ENCODE peak calls at places on chromosomes 16 and 17, in ten cellular contexts. P, K, O, U, S, N, W, A, V and X are unnamed samples.

GRCh38 chr17:41655611-41656111 is 31.3 kb upstream of the KRT17 start:
- DNase-seq in P (peak; percentile 83), K (no peak), O (peak; percentile 92), U (no peak), S (no peak), N (peak; percentile 50), W (no peak), A (no peak), V (no peak), X (no peak)

GRCh38 chr16:56691885-56692284 is 9.6 kb downstream of the MT1X start:
- DNase-seq in P (peak; percentile 79), K (no peak), O (peak; percentile 69), U (no peak), S (no peak), N (peak; percentile 91), W (no peak), A (no peak), V (no peak), X (no peak)

GRCh38 chr16:69554495-69554894 is 11.3 kb upstream of the NFAT5 start:
- DNase-seq in P (no peak), K (no peak), O (no peak), U (no peak), S (no peak), N (no peak), W (no peak), A (no peak), V (no peak), X (no peak)

GRCh38 chr17:60724647-60725046 is 47.0 kb downstream of the BCAS3 start:
- DNase-seq in P (no peak), K (no peak), O (no peak), U (no peak), S (no peak), N (no peak), W (no peak), A (no peak), V (no peak), X (no peak)

GRCh38 chr16:58451945-58452401 is 48.0 kb upstream of the NDRG4 start:
- DNase-seq in P (no peak), K (peak; percentile 56), O (no peak), U (no peak), S (no peak), N (peak; percentile 84), W (no peak), A (peak; percentile 73), V (no peak), X (no peak)

GRCh38 chr17:7509937-7510336 is 25.8 kb downstream of the POLR2A start:
- DNase-seq in P (no peak), K (no peak), O (no peak), U (no peak), S (no peak), N (no peak), W (no peak), A (no peak), V (no peak), X (no peak)

GRCh38 chr17:4690745-4691144 is 13.2 kb downstream of the PELP1 start:
- DNase-seq in P (no peak), K (no peak), O (no peak), U (no peak), S (no peak), N (no peak), W (no peak), A (no peak), V (no peak), X (peak; percentile 28)

GRCh38 chr17:11928436-11928835 is 68.8 kb downstream of the ZNF18 start:
- DNase-seq in P (no peak), K (peak; percentile 22), O (no peak), U (no peak), S (no peak), N (no peak), W (no peak), A (no peak), V (no peak), X (no peak)

GRCh38 chr17:7705269-7706255 is 560 bp downstream of the EFNB3 start:
- DNase-seq in P (no peak), K (no peak), O (peak; percentile 84), U (no peak), S (no peak), N (no peak), W (no peak), A (no peak), V (no peak), X (no peak)

GRCh38 chr17:41775394-41776226 is 10.9 kb downstream of the JUP start:
- DNase-seq in P (no peak), K (no peak), O (no peak), U (peak; percentile 52), S (no peak), N (no peak), W (no peak), A (no peak), V (no peak), X (no peak)

GRCh38 chr17:76535788-76536510 is 1.6 kb downstream of the CYGB start:
- DNase-seq in P (no peak), K (no peak), O (no peak), U (no peak), S (peak; percentile 9), N (no peak), W (no peak), A (no peak), V (no peak), X (peak; percentile 46)

GRCh38 chr16:3212006-3212405 is 23.0 kb downstream of the ZNF200 start:
- DNase-seq in P (no peak), K (no peak), O (no peak), U (no peak), S (no peak), N (no peak), W (no peak), A (no peak), V (no peak), X (no peak)

GRCh38 chr17:58531661-58532554 is 17.5 kb upstream of the MTMR4 start:
- DNase-seq in P (no peak), K (peak; percentile 23), O (peak; percentile 91), U (peak; percentile 78), S (peak; percentile 63), N (peak; percentile 56), W (peak; percentile 59), A (peak; percentile 56), V (peak; percentile 52), X (peak; percentile 88)

GRCh38 chr17:74177018-74177450 is 26.4 kb upstream of the RPL38 start:
- DNase-seq in P (no peak), K (no peak), O (no peak), U (no peak), S (no peak), N (peak; percentile 60), W (no peak), A (no peak), V (no peak), X (peak; percentile 19)

GRCh38 chr17:43636446-43636845 is 25.3 kb downstream of the MEOX1 start:
- DNase-seq in P (no peak), K (no peak), O (no peak), U (no peak), S (no peak), N (no peak), W (no peak), A (no peak), V (no peak), X (no peak)

GRCh38 chr16:53219795-53220194 is 165.0 kb downstream of the CHD9 start:
- DNase-seq in P (no peak), K (peak; percentile 80), O (no peak), U (no peak), S (no peak), N (peak; percentile 66), W (no peak), A (peak; percentile 91), V (no peak), X (no peak)

GRCh38 chr16:83682858-83683235 is 124.9 kb upstream of the HSBP1 start:
- DNase-seq in P (no peak), K (no peak), O (no peak), U (no peak), S (no peak), N (no peak), W (no peak), A (no peak), V (no peak), X (peak; percentile 46)

GRCh38 chr17:28725660-28726395 is at the start of gene TLCD1:
- DNase-seq in P (peak; percentile 79), K (peak; percentile 80), O (peak; percentile 96), U (peak; percentile 74), S (peak; percentile 69), N (peak; percentile 68), W (peak; percentile 59), A (peak; percentile 58), V (peak; percentile 26), X (peak; percentile 91)

GRCh38 chr17:34613064-34614019 is 34.0 kb downstream of the TMEM132E start:
- DNase-seq in P (no peak), K (peak; percentile 48), O (peak; percentile 84), U (no peak), S (no peak), N (no peak), W (no peak), A (no peak), V (no peak), X (no peak)

GRCh38 chr17:31122746-31123145 is 28.0 kb downstream of the NF1 start:
- DNase-seq in P (no peak), K (no peak), O (no peak), U (no peak), S (no peak), N (no peak), W (no peak), A (no peak), V (no peak), X (no peak)

GRCh38 chr17:31535581-31535981 is 144.1 kb downstream of the RAB11FIP4 start:
- DNase-seq in P (no peak), K (no peak), O (no peak), U (no peak), S (no peak), N (no peak), W (no peak), A (no peak), V (peak; percentile 39), X (no peak)

GRCh38 chr16:70701596-70701995 is 15.7 kb upstream of the MTSS2 start:
- DNase-seq in P (no peak), K (no peak), O (no peak), U (no peak), S (no peak), N (no peak), W (no peak), A (no peak), V (no peak), X (no peak)
- H3K27ac ChIP-seq in P (no peak overlapping the region), K (no peak overlapping the region), O (no peak overlapping the region), U (peak overlapping the region; percentile 13), S (peak overlapping the region; percentile 85), N (no peak overlapping the region), W (no peak overlapping the region), A (no peak overlapping the region), V (no peak overlapping the region), X (peak overlapping the region; percentile 96)

GRCh38 chr17:40443196-40443987 is at the start of gene IGFBP4:
- DNase-seq in P (peak; percentile 79), K (peak; percentile 63), O (peak; percentile 95), U (peak; percentile 86), S (peak; percentile 89), N (peak; percentile 62), W (peak; percentile 49), A (peak; percentile 69), V (peak; percentile 56), X (peak; percentile 91)
- H3K27ac ChIP-seq in P (peak within 1 kb of the TSS; percentile 88), K (no peak within 1 kb of the TSS), O (no peak within 1 kb of the TSS), U (peak within 1 kb of the TSS; percentile 91), S (peak within 1 kb of the TSS; percentile 75), N (no peak within 1 kb of the TSS), W (peak within 1 kb of the TSS; percentile 47), A (peak within 1 kb of the TSS; percentile 77), V (peak within 1 kb of the TSS; percentile 1), X (peak within 1 kb of the TSS; percentile 77)

GRCh38 chr17:17180741-17181525 is 25.2 kb downstream of the PLD6 start:
- DNase-seq in P (no peak), K (no peak), O (no peak), U (peak; percentile 63), S (no peak), N (no peak), W (no peak), A (no peak), V (no peak), X (no peak)
- H3K27ac ChIP-seq in P (no peak overlapping the region), K (no peak overlapping the region), O (no peak overlapping the region), U (no peak overlapping the region), S (no peak overlapping the region), N (no peak overlapping the region), W (no peak overlapping the region), A (no peak overlapping the region), V (peak overlapping the region; percentile 70), X (no peak overlapping the region)

GRCh38 chr16:30997887-30998711 is 12.3 kb downstream of the STX1B start:
- DNase-seq in P (no peak), K (no peak), O (no peak), U (no peak), S (no peak), N (peak; percentile 75), W (no peak), A (no peak), V (no peak), X (peak; percentile 80)
- H3K27ac ChIP-seq in P (no peak overlapping the region), K (no peak overlapping the region), O (no peak overlapping the region), U (peak overlapping the region; percentile 80), S (peak overlapping the region; percentile 16), N (peak overlapping the region; percentile 86), W (no peak overlapping the region), A (no peak overlapping the region), V (no peak overlapping the region), X (peak overlapping the region; percentile 30)